ENCODE peak calls at places on chromosome 11, in five cellular contexts. F, G, O, M and L are unnamed samples.

GRCh38 chr11:63813563-63814382 is 517 bp downstream of the SPINDOC start:
- DNase-seq in F (no peak), G (peak), O (peak), M (no peak), L (peak)

GRCh38 chr11:104094576-104094975 is 58.1 kb downstream of the DDI1 start:
- DNase-seq in F (no peak), G (no peak), O (no peak), M (no peak), L (no peak)

GRCh38 chr11:120714448-120714847 is 202.9 kb downstream of the GRIK4 start:
- DNase-seq in F (peak), G (no peak), O (no peak), M (no peak), L (no peak)

GRCh38 chr11:119310682-119311052 is 6.3 kb downstream of the MCAM start:
- DNase-seq in F (no peak), G (no peak), O (no peak), M (no peak), L (peak)

GRCh38 chr11:67060111-67060522 is 3.5 kb downstream of the RHOD start:
- DNase-seq in F (peak), G (no peak), O (no peak), M (no peak), L (peak)

GRCh38 chr11:114440971-114441810 is 1.9 kb downstream of the REXO2 start:
- DNase-seq in F (no peak), G (no peak), O (no peak), M (no peak), L (no peak)

GRCh38 chr11:111938687-111939160 is 1.6 kb downstream of the DIXDC1 start:
- DNase-seq in F (peak), G (no peak), O (no peak), M (no peak), L (peak)

GRCh38 chr11:18617688-18618340 is 16.3 kb downstream of the SPTY2D1 start:
- DNase-seq in F (no peak), G (no peak), O (no peak), M (no peak), L (no peak)

GRCh38 chr11:9015677-9016076 is 11.9 kb upstream of the NRIP3 start:
- DNase-seq in F (peak), G (peak), O (peak), M (peak), L (peak)

GRCh38 chr11:69386594-69387408 is 92.8 kb downstream of the MYEOV start:
- DNase-seq in F (no peak), G (no peak), O (no peak), M (no peak), L (no peak)

GRCh38 chr11:3995949-3996554 is 98.5 kb upstream of the RRM1 start:
- DNase-seq in F (peak), G (no peak), O (no peak), M (no peak), L (no peak)

GRCh38 chr11:7490054-7490453 is 4.7 kb downstream of the OLFML1 start:
- DNase-seq in F (peak), G (peak), O (no peak), M (no peak), L (peak)

GRCh38 chr11:78050964-78051831 is 12.5 kb upstream of the THRSP start:
- DNase-seq in F (peak), G (no peak), O (no peak), M (no peak), L (peak)

GRCh38 chr11:36693139-36693845 is 95.3 kb upstream of the RAG2 start:
- DNase-seq in F (no peak), G (no peak), O (no peak), M (no peak), L (no peak)

DNA sequence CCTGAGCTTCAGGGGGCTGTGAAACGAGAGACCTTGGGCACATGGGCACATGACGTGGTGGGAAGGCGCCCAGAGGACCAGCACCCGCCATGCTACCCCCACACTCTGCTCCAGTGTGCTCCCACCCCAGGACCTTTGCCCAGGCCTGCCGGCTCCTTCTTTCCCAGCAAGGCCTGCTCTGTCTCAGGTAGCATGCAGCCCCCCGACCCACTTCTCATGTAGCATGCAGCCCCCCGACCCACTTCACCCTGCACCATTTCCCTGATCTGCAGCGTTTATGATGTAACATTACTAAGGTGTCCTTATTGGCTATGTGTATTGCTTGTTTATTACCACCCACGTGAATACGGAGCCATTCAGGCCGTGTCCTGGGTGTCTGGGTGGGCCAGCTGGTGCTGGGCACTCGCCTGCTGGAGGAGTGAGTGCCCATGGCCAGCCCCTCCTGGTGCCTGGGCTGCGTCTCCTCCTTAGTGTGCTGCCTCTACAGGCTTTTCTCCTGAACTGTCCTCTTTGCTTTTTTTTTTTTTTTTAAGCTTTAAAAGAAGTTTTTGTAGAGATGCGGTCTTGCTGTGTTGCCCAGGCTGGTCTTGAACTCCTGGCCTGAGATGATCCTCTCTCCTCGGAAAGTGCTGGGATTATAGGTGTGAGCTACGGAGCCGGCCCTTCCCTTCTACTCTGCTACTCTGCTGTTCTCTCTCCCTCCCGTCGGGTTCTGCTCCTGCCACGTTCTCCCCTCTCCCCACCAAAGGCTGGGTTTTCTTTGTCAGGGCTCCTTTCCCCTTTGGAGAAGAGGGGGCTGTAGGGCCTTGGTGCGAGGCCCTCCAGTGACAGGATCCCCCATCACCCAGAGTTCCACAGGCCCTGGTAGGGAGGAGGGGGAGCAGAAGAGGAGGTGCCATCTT is 29.4 kb downstream of the LRP5 start:
- DNase-seq in F (no peak), G (no peak), O (no peak), M (no peak), L (no peak)
- TF ChIP-seq CTCF in F (peak), G (no peak), O (no peak), M (no peak), L (peak)

DNA sequence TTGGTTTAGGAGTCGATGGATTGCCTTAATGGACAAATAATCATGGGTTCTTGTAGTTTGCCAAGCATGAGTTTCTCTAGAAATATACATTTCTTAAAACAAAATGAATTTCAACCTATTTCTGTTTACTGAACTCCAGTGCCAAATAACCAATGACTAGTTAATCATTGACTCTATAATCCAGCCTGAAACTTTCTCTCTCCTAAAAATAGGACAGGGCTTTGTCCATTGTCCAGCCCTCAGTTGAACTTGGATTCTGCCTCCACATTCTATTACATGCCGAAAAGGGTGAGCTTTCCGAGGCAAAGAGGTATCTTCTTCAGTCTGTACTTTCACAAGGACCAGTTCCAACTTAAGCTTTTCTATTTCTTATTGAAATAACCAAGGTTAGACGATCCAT is 23.2 kb upstream of the CAT start:
- DNase-seq in F (no peak), G (no peak), O (no peak), M (no peak), L (no peak)
- H3K4me3 ChIP-seq in F (no peak), G (no peak), O (no peak), M (no peak), L (no peak)

GRCh38 chr11:35619030-35619753 is 932 bp downstream of the FJX1 start:
- DNase-seq in F (peak), G (no peak), O (peak), M (no peak), L (peak)
- TF ChIP-seq CTCF in F (no peak), G (no peak), O (no peak), M (no peak), L (no peak)

DNA sequence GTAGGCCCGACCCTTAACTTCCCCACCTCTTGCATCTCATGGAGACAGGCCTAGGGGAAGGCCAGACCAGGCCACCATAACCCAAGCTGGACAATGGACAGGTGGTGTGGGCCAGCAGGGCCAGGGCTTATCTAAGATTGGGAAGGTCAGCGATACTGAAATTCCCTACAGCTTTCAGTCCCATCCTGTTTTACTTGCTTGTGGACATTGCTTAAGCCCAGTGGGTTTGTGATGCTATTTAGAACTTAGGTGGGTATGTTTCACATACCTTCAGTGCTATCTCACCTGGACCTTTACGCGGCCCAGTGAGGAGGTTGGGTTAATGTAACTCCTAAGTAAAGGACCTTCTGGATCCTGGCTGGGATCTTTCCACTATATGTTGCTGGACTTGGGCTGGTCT is 1.7 kb downstream of the FADS2 start:
- DNase-seq in F (no peak), G (no peak), O (no peak), M (no peak), L (no peak)
- H3K4me3 ChIP-seq in F (no peak), G (no peak), O (peak), M (peak), L (peak)